ENCODE peak calls at places on chromosomes 3 and 15, in six cellular contexts. X, A, D, F, P and M are unnamed samples.

GRCh38 chr3:189369636-189370035 is 197.9 kb downstream of the TPRG1 start:
- DNase-seq in X (no peak), A (no peak), D (no peak), F (no peak), P (no peak), M (no peak)

GRCh38 chr15:35757323-35757722 is 211.4 kb upstream of the DPH6 start:
- DNase-seq in X (no peak), A (no peak), D (no peak), F (no peak), P (no peak), M (no peak)

GRCh38 chr3:24060055-24060454 is 115.0 kb downstream of the NR1D2 start:
- DNase-seq in X (no peak), A (no peak), D (no peak), F (no peak), P (no peak), M (no peak)

GRCh38 chr3:146446026-146446425 is 23.3 kb downstream of the PLSCR2 start:
- DNase-seq in X (no peak), A (no peak), D (no peak), F (no peak), P (no peak), M (no peak)

GRCh38 chr15:71752604-71753289 is 57.6 kb upstream of the NR2E3 start:
- DNase-seq in X (no peak), A (no peak), D (peak), F (peak), P (no peak), M (peak)

GRCh38 chr3:39208463-39209055 is 16.2 kb upstream of the XIRP1 start:
- DNase-seq in X (no peak), A (no peak), D (peak), F (peak), P (peak), M (peak)

GRCh38 chr3:39086066-39086657 is 21.3 kb downstream of the GORASP1 start:
- DNase-seq in X (no peak), A (no peak), D (no peak), F (no peak), P (no peak), M (no peak)

GRCh38 chr3:114562557-114562956 is 268.7 kb downstream of the TIGIT start:
- DNase-seq in X (no peak), A (no peak), D (no peak), F (no peak), P (no peak), M (no peak)

GRCh38 chr15:70142322-70143191 is 44.8 kb upstream of the TLE3 start:
- DNase-seq in X (no peak), A (no peak), D (no peak), F (no peak), P (no peak), M (no peak)

GRCh38 chr3:195467641-195468390 is 25.0 kb upstream of the ACAP2 start:
- DNase-seq in X (no peak), A (no peak), D (no peak), F (no peak), P (no peak), M (no peak)

GRCh38 chr15:47603026-47603425 is 114.3 kb upstream of the SEMA6D start:
- DNase-seq in X (no peak), A (no peak), D (no peak), F (no peak), P (no peak), M (no peak)

GRCh38 chr3:152835311-152836102 is 576 bp downstream of the P2RY1 start:
- DNase-seq in X (no peak), A (no peak), D (peak), F (no peak), P (peak), M (peak)

GRCh38 chr3:177538064-177538742 is 340.9 kb upstream of the TBL1XR1 start:
- DNase-seq in X (no peak), A (no peak), D (no peak), F (no peak), P (no peak), M (peak)

GRCh38 chr3:133525435-133525834 is 48.1 kb upstream of the CDV3 start:
- DNase-seq in X (no peak), A (no peak), D (no peak), F (no peak), P (no peak), M (no peak)

GRCh38 chr3:189508784-189509489 is 122.3 kb upstream of the TP63 start:
- DNase-seq in X (no peak), A (no peak), D (no peak), F (no peak), P (no peak), M (no peak)

GRCh38 chr3:36677331-36678007 is 86.9 kb downstream of the DCLK3 start:
- DNase-seq in X (no peak), A (no peak), D (peak), F (peak), P (no peak), M (no peak)

GRCh38 chr15:52331490-52332240 is 36.1 kb upstream of the MYO5C start:
- DNase-seq in X (no peak), A (peak), D (peak), F (peak), P (no peak), M (peak)

GRCh38 chr3:9770276-9770812 is 597 bp upstream of the CAMK1 start:
- DNase-seq in X (no peak), A (no peak), D (no peak), F (peak), P (no peak), M (peak)

GRCh38 chr15:42734076-42734672 is 2.8 kb downstream of the CDAN1 start:
- DNase-seq in X (no peak), A (no peak), D (no peak), F (no peak), P (no peak), M (no peak)

GRCh38 chr15:42737529-42738328 is 801 bp upstream of the CDAN1 start:
- DNase-seq in X (no peak), A (no peak), D (no peak), F (peak), P (peak), M (no peak)

GRCh38 chr15:42736793-42737528 is at the start of gene CDAN1:
- DNase-seq in X (peak), A (no peak), D (peak), F (peak), P (peak), M (peak)

GRCh38 chr15:42735382-42736165 is 1.4 kb downstream of the CDAN1 start:
- DNase-seq in X (no peak), A (no peak), D (no peak), F (no peak), P (no peak), M (no peak)

GRCh38 chr15:42736178-42736792 is 643 bp downstream of the CDAN1 start:
- DNase-seq in X (no peak), A (no peak), D (peak), F (no peak), P (peak), M (peak)
- TF ChIP-seq CHD2 in X (no peak), A (no peak), D (no peak), F (no peak), P (no peak), M (no peak)

DNA sequence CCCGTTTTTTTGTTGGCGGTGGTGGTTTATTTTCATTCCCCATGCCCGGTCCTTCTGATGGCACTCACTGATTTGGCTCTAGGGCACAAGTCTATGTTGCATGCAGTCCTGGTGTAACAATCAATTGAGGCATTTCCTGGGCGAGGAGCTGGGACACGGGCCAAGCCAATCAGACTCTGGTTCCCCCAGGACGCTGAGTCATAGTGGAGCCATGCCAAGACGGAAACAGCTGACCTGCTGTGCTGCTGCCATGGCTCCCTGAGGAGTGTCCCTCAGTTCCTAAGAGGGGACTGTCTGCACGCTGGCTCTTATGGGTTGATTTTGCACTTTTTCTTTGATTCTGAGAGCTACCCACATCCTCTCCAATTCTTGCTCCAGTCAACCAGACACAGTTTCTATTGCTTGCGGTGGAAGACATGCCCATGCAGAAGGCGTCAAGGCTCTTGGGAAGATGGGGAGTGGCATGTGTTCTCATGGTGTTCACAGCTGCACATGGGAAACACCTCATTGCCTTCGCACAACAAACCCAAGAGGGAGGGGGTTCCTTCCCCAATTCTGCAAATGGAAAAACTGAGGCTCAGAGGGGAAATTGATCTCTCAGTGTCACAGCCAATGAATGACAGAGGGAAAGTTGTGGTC is 28.4 kb upstream of the ALDH1L1 start:
- DNase-seq in X (no peak), A (no peak), D (peak), F (peak), P (no peak), M (peak)
- TF ChIP-seq CHD2 in X (no peak), A (no peak), D (no peak), F (no peak), P (no peak), M (no peak)

GRCh38 chr3:47362704-47363103 is 18.1 kb upstream of the PTPN23 start:
- DNase-seq in X (no peak), A (no peak), D (no peak), F (no peak), P (no peak), M (no peak)
- TF ChIP-seq CHD2 in X (no peak), A (no peak), D (no peak), F (no peak), P (no peak), M (no peak)

GRCh38 chr15:60589253-60589652 is 110.3 kb upstream of the ICE2 start:
- DNase-seq in X (no peak), A (no peak), D (no peak), F (no peak), P (no peak), M (no peak)
- TF ChIP-seq CHD2 in X (no peak), A (no peak), D (no peak), F (no peak), P (no peak), M (no peak)

GRCh38 chr15:40776537-40777141 is 6.9 kb downstream of the C15orf62 start:
- DNase-seq in X (no peak), A (no peak), D (no peak), F (no peak), P (no peak), M (no peak)
- TF ChIP-seq CHD2 in X (no peak), A (no peak), D (no peak), F (no peak), P (no peak), M (no peak)

DNA sequence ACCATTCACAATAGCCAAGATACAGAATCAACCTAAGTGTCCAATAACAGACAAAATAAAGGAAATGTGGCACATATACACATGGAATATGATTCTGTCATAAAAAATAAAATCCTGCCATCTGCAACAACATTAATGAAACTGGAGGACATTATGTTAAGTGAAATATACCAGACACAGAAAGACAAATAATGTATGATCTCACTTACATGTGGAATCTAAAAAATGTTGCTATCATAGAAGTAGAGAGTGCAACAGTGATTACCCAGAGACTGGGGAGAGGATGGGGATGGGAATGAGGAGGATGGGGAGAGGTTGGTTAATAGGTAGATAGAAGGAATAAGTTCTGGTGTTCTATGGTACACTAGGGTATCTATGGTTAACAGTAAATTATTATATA is 28.7 kb downstream of the MRPL3 start:
- DNase-seq in X (no peak), A (no peak), D (no peak), F (no peak), P (no peak), M (no peak)
- TF ChIP-seq CHD2 in X (no peak), A (no peak), D (no peak), F (no peak), P (no peak), M (no peak)

DNA sequence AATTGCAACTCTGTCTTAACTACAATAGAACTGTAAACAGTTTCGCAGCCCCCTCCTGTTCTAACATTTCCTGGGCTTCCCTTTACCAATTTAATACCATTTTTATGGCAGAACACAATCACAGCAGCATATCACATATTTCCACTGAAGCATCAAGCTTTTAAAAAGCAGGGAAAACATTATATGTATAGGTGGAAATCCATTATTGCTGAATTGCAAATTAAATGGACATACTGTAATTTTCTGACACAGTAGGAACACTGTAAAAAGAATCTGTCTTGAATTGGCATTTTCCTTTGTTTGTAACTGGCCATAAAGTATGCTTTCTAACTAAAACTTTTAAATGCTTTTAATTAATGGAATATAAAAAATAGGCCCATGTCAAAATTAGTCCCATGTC is 1385.8 kb downstream of the SI start:
- DNase-seq in X (no peak), A (no peak), D (no peak), F (no peak), P (no peak), M (no peak)
- TF ChIP-seq CHD2 in X (no peak), A (no peak), D (no peak), F (no peak), P (no peak), M (no peak)